ENCODE peak calls at places on chromosome 2, in five cellular contexts. C is HepG2, N is K562, G is H1, U is SK-N-SH. Z is an unnamed sample.

GRCh38 chr2:220300806-220301205 is 673.4 kb downstream of the SLC4A3 start:
- DNase-seq in C (no peak), N (no peak), G (no peak), U (no peak), Z (no peak)

GRCh38 chr2:239912171-239912937 is 112.8 kb downstream of the NDUFA10 start:
- DNase-seq in C (no peak), N (no peak), G (peak; percentile 24), U (no peak), Z (no peak)

GRCh38 chr2:841036-841435 is 109.6 kb upstream of the SNTG2 start:
- DNase-seq in C (no peak), N (no peak), G (no peak), U (no peak), Z (no peak)

GRCh38 chr2:37000273-37000780 is 34.0 kb upstream of the STRN start:
- DNase-seq in C (no peak), N (no peak), G (no peak), U (no peak), Z (no peak)

GRCh38 chr2:234388591-234388990 is 108.3 kb downstream of the ARL4C start:
- DNase-seq in C (no peak), N (no peak), G (no peak), U (no peak), Z (no peak)

GRCh38 chr2:3571284-3571683 is 3.8 kb upstream of the RPS7 start:
- DNase-seq in C (no peak), N (no peak), G (no peak), U (no peak), Z (no peak)

GRCh38 chr2:3099145-3099859 is 278.3 kb downstream of the EIPR1 start:
- DNase-seq in C (no peak), N (no peak), G (no peak), U (no peak), Z (no peak)

GRCh38 chr2:108925286-108925685 is 63.7 kb downstream of the EDAR start:
- DNase-seq in C (no peak), N (no peak), G (no peak), U (no peak), Z (no peak)

GRCh38 chr2:78993518-78994148 is 31.9 kb upstream of the REG3G start:
- DNase-seq in C (no peak), N (no peak), G (peak; percentile 67), U (no peak), Z (no peak)

GRCh38 chr2:74658516-74658915 is 4.5 kb downstream of the SEMA4F start:
- DNase-seq in C (no peak), N (no peak), G (no peak), U (no peak), Z (no peak)

GRCh38 chr2:173134703-173135102 is 59.1 kb downstream of the MAP3K20 start:
- DNase-seq in C (no peak), N (no peak), G (no peak), U (no peak), Z (no peak)

GRCh38 chr2:145800201-145801091 is 1280.5 kb upstream of the ZEB2 start:
- DNase-seq in C (peak; percentile 100), N (no peak), G (no peak), U (no peak), Z (no peak)

GRCh38 chr2:179622635-179623034 is 238.8 kb downstream of the ZNF385B start:
- DNase-seq in C (no peak), N (no peak), G (no peak), U (no peak), Z (no peak)

GRCh38 chr2:62254424-62255266 is 58.7 kb downstream of the B3GNT2 start:
- DNase-seq in C (no peak), N (no peak), G (no peak), U (no peak), Z (no peak)
- TF ChIP-seq MAX in C (no peak), N (no peak), G (no peak), U (no peak), Z (no peak)

GRCh38 chr2:67476808-67477790 is 80.0 kb downstream of the ETAA1 start:
- DNase-seq in C (peak; percentile 32), N (peak; percentile 14), G (no peak), U (peak; percentile 33), Z (no peak)
- TF ChIP-seq TAF1 in C (no peak), N (no peak), G (no peak), U (no peak), Z (no peak)

GRCh38 chr2:232329716-232330067 is 48.9 kb upstream of the ALPP start:
- DNase-seq in C (no peak), N (no peak), G (no peak), U (no peak), Z (no peak)
- TF ChIP-seq MAX in C (no peak), N (no peak), G (no peak), U (no peak), Z (no peak)

GRCh38 chr2:203636896-203637818 is 69.3 kb upstream of the CD28 start:
- DNase-seq in C (no peak), N (no peak), G (no peak), U (no peak), Z (no peak)
- TF ChIP-seq TAF1 in C (no peak), N (no peak), G (no peak), U (no peak), Z (no peak)

GRCh38 chr2:189300917-189301316 is 121.4 kb upstream of the COL5A2 start:
- DNase-seq in C (no peak), N (no peak), G (no peak), U (no peak), Z (no peak)

GRCh38 chr2:189306441-189307006 is 127.0 kb upstream of the COL5A2 start:
- DNase-seq in C (peak; percentile 5), N (no peak), G (no peak), U (no peak), Z (no peak)

GRCh38 chr2:189302274-189302948 is 122.8 kb upstream of the COL5A2 start:
- DNase-seq in C (peak; percentile 5), N (no peak), G (no peak), U (no peak), Z (no peak)

GRCh38 chr2:189305291-189305943 is 125.9 kb upstream of the COL5A2 start:
- DNase-seq in C (no peak), N (no peak), G (no peak), U (no peak), Z (no peak)

DNA sequence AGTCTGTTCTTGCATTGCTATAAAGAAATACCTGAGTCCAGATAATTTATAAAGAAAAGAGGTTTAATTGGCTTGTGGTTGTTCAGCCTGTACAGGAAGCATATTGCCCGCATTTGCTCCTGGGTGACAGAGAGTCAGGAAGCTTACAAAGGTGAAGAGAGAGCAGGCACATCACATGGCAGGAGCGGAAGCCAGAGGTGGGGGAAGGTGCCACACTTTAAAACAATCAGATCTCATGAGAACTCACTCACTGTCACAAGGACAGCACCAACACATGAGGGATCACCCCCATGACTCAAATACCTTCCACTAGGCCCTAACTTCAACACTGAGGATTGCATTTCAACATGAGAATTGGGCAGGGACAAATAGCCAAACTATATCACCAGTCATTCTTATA is 124.8 kb upstream of the COL5A2 start:
- DNase-seq in C (no peak), N (no peak), G (no peak), U (no peak), Z (no peak)
- TF ChIP-seq MAX in C (no peak), N (no peak), G (no peak), U (no peak), Z (no peak)

Z was measured in GM12878.